ENCODE peak calls at places on chromosomes 6 and 20, in seven cellular contexts. Z, J, D, K, H, Y and X are unnamed samples.

GRCh38 chr20:11712611-11713160 is 205.0 kb upstream of the BTBD3 start:
- DNase-seq in Z (no peak), J (no peak), D (no peak), K (no peak), H (no peak), Y (no peak), X (no peak)

GRCh38 chr6:21722488-21722887 is 128.9 kb downstream of the SOX4 start:
- DNase-seq in Z (no peak), J (no peak), D (no peak), K (no peak), H (no peak), Y (no peak), X (no peak)

GRCh38 chr20:64254571-64255360 is 782 bp upstream of the PCMTD2 start:
- DNase-seq in Z (no peak), J (peak), D (no peak), K (no peak), H (no peak), Y (no peak), X (no peak)

GRCh38 chr6:129500958-129501381 is 209.0 kb downstream of the ARHGAP18 start:
- DNase-seq in Z (no peak), J (no peak), D (no peak), K (no peak), H (no peak), Y (peak), X (no peak)

GRCh38 chr6:32984639-32985389 is 16.4 kb downstream of the BRD2 start:
- DNase-seq in Z (peak), J (peak), D (peak), K (peak), H (peak), Y (peak), X (peak)

GRCh38 chr20:58040447-58041290 is 187.8 kb downstream of the ANKRD60 start:
- DNase-seq in Z (no peak), J (no peak), D (no peak), K (no peak), H (no peak), Y (no peak), X (no peak)

GRCh38 chr20:12270863-12271262 is 353.2 kb downstream of the BTBD3 start:
- DNase-seq in Z (no peak), J (no peak), D (no peak), K (no peak), H (no peak), Y (no peak), X (no peak)

GRCh38 chr20:59661621-59662020 is 57.3 kb downstream of the PHACTR3 start:
- DNase-seq in Z (no peak), J (no peak), D (no peak), K (no peak), H (no peak), Y (no peak), X (no peak)

GRCh38 chr20:11796041-11796440 is 121.7 kb upstream of the BTBD3 start:
- DNase-seq in Z (no peak), J (no peak), D (no peak), K (no peak), H (no peak), Y (no peak), X (no peak)

GRCh38 chr6:30002871-30003270 is 58.2 kb upstream of the POLR1H start:
- DNase-seq in Z (no peak), J (no peak), D (no peak), K (no peak), H (no peak), Y (peak), X (no peak)

GRCh38 chr6:134031696-134032255 is 20.6 kb downstream of the SLC2A12 start:
- DNase-seq in Z (no peak), J (no peak), D (no peak), K (no peak), H (no peak), Y (peak), X (no peak)

GRCh38 chr6:165799736-165800135 is 136.7 kb upstream of the PDE10A start:
- DNase-seq in Z (no peak), J (no peak), D (no peak), K (no peak), H (no peak), Y (peak), X (no peak)

GRCh38 chr6:34459899-34460593 is 5.8 kb upstream of the PACSIN1 start:
- DNase-seq in Z (peak), J (no peak), D (no peak), K (no peak), H (no peak), Y (peak), X (no peak)

GRCh38 chr6:128282956-128283355 is 237.4 kb downstream of the PTPRK start:
- DNase-seq in Z (no peak), J (no peak), D (no peak), K (no peak), H (no peak), Y (no peak), X (no peak)

GRCh38 chr6:169095153-169095552 is 158.5 kb downstream of the THBS2 start:
- DNase-seq in Z (no peak), J (no peak), D (no peak), K (no peak), H (no peak), Y (no peak), X (no peak)
- H3K4me3 ChIP-seq in Z (no peak), J (no peak), D (no peak), K (no peak), H (no peak), Y (no peak), X (no peak)

GRCh38 chr6:148716811-148717210 is 30.0 kb upstream of the UST start:
- DNase-seq in Z (no peak), J (no peak), D (no peak), K (no peak), H (no peak), Y (no peak), X (no peak)
- H3K27ac ChIP-seq in Z (no peak), J (no peak), D (no peak), K (no peak), H (no peak), Y (no peak), X (no peak)

DNA sequence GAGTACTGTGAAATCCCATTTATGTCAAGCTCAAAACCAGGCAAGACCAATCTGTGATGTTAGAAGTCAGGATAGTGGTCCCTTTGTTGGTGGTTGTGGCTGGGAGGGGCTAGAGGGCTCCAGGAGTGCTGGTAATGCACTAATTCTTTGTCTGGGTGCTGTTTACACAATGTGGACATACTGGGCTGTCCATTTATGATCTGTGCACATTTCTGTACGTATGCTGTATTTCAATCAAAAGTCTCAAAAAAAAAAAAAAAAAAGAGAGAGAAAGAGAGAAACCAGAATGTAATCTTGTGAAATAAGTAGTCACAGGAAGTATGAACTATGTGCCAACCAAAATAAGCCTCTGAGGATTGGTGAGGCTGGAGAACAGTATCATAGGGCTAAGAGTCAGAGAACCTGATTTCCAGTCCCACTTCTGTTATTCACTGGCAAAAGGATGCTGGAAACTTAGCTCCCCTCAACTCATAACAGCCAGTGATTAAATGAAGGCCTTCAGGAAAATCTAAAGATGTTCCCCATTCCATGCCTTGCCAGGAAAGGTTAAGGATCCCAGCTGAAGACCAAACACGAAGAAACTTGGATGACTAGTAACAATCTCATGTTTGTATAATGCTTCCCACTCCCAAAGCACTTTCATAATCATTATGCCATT is 19.6 kb upstream of the TRAM2 start:
- DNase-seq in Z (no peak), J (no peak), D (no peak), K (no peak), H (no peak), Y (peak), X (no peak)
- H3K4me3 ChIP-seq in Z (no peak), J (no peak), D (no peak), K (no peak), H (no peak), Y (no peak), X (no peak)

GRCh38 chr6:26473429-26473757 is 15.6 kb downstream of the BTN2A1 start:
- DNase-seq in Z (no peak), J (no peak), D (no peak), K (no peak), H (no peak), Y (no peak), X (no peak)
- H3K27ac ChIP-seq in Z (peak), J (peak), D (peak), K (peak), H (peak), Y (peak), X (peak)

GRCh38 chr20:21100590-21101452 is 5.3 kb downstream of the LINC00237 start:
- DNase-seq in Z (no peak), J (no peak), D (no peak), K (no peak), H (peak), Y (no peak), X (no peak)
- H3K4me3 ChIP-seq in Z (peak), J (peak), D (peak), K (peak), H (peak), Y (no peak), X (peak)